ENCODE peak calls at places on chromosomes 4 and X, in six cellular contexts. G is brain microvascular endothelial cell, I is PC-3, H is tibial artery, Y is PC-9, T is left lung. O is an unnamed sample.

GRCh38 chr4:85498068-85498733 is 23.3 kb downstream of the ARHGAP24 start:
- DNase-seq in H (peak), T (peak), I (peak), Y (peak), G (peak), O (no peak)

GRCh38 chr4:78938474-78938867 is 767 bp downstream of the PAQR3 start:
- DNase-seq in I (no peak), Y (no peak), G (no peak), T (no peak), H (no peak), O (no peak)

GRCh38 chrX:17860179-17860780 is 818 bp downstream of the RAI2 start:
- DNase-seq in T (no peak), H (no peak), I (no peak), G (no peak), Y (no peak), O (no peak)

GRCh38 chr4:64882311-64883086 is 473.2 kb upstream of the TECRL start:
- DNase-seq in H (no peak), I (no peak), Y (no peak), T (no peak), G (no peak), O (no peak)

GRCh38 chr4:63700569-63700968 is 708.7 kb downstream of the TECRL start:
- DNase-seq in G (no peak), T (no peak), I (no peak), Y (no peak), H (no peak), O (no peak)

GRCh38 chrX:15299945-15300851 is 15.2 kb downstream of the ASB11 start:
- DNase-seq in I (peak), G (no peak), T (no peak), H (no peak), Y (no peak), O (no peak)

GRCh38 chrX:134659761-134660160 is 1.5 kb upstream of the PLAC1 start:
- DNase-seq in H (no peak), Y (no peak), T (no peak), I (peak), G (no peak), O (no peak)

GRCh38 chrX:39513836-39514235 is 583.9 kb downstream of the BCOR start:
- DNase-seq in Y (no peak), T (no peak), I (no peak), H (no peak), G (no peak), O (no peak)

GRCh38 chr4:151600432-151600831 is 160.4 kb downstream of the GATB start:
- DNase-seq in T (no peak), H (no peak), G (no peak), Y (no peak), I (no peak), O (no peak)

GRCh38 chrX:10156199-10157031 is at the start of gene CLCN4:
- DNase-seq in H (peak), I (peak), G (peak), T (peak), Y (peak), O (peak)

GRCh38 chr4:13524504-13525243 is 19.6 kb downstream of the NKX3-2 start:
- DNase-seq in G (no peak), I (no peak), Y (no peak), T (no peak), H (no peak), O (no peak)

GRCh38 chr4:144674711-144675110 is 28.8 kb downstream of the HHIP start:
- DNase-seq in Y (no peak), I (no peak), H (no peak), T (no peak), G (no peak), O (no peak)

GRCh38 chrX:21493226-21493850 is 119.1 kb downstream of the CNKSR2 start:
- DNase-seq in T (no peak), G (peak), I (peak), H (no peak), Y (no peak), O (peak)

GRCh38 chr4:168621806-168622589 is 125.1 kb downstream of the PALLD start:
- DNase-seq in Y (no peak), T (no peak), G (peak), I (no peak), H (no peak), O (peak)

GRCh38 chrX:85111347-85111746 is 107.7 kb downstream of the APOOL start:
- DNase-seq in G (no peak), Y (no peak), I (peak), H (no peak), T (no peak), O (no peak)

GRCh38 chr4:110823251-110823650 is 200.4 kb upstream of the PITX2 start:
- DNase-seq in I (no peak), G (peak), Y (no peak), T (no peak), H (no peak), O (no peak)

GRCh38 chr4:184479516-184479950 is 5.2 kb upstream of the IRF2 start:
- DNase-seq in Y (no peak), H (no peak), I (no peak), T (no peak), G (no peak), O (no peak)

GRCh38 chr4:78460368-78460767 is 91.2 kb upstream of the ANXA3 start:
- DNase-seq in T (no peak), I (no peak), G (no peak), Y (no peak), H (no peak), O (no peak)

GRCh38 chr4:111449657-111450056 is 695.6 kb upstream of the FAM241A start:
- DNase-seq in G (no peak), T (no peak), H (no peak), Y (no peak), I (peak), O (no peak)

GRCh38 chrX:15564981-15565579 is 35.7 kb downstream of the ACE2 start:
- DNase-seq in H (peak), Y (peak), I (peak), G (peak), T (peak), O (peak)

GRCh38 chrX:103729015-103729414 is 18.3 kb downstream of the TMEM31 start:
- DNase-seq in G (no peak), H (no peak), T (no peak), I (no peak), Y (no peak), O (no peak)

GRCh38 chrX:71224098-71224708 is 1.2 kb downstream of the GJB1 start:
- DNase-seq in I (no peak), H (no peak), G (no peak), T (no peak), Y (no peak), O (no peak)

GRCh38 chr4:87679449-87680169 is 29.5 kb downstream of the DMP1 start:
- DNase-seq in Y (no peak), I (peak), T (no peak), G (peak), H (no peak), O (peak)

GRCh38 chr4:182805606-182806149 is 111.5 kb downstream of the DCTD start:
- DNase-seq in G (no peak), T (no peak), I (no peak), Y (no peak), H (no peak), O (no peak)

GRCh38 chr4:182808673-182809416 is 108.3 kb downstream of the DCTD start:
- DNase-seq in H (no peak), Y (no peak), I (peak), T (no peak), G (peak), O (no peak)

GRCh38 chr4:182807841-182808548 is 109.2 kb downstream of the DCTD start:
- DNase-seq in I (no peak), Y (no peak), H (no peak), G (no peak), T (no peak), O (no peak)

GRCh38 chr4:182807346-182807745 is 109.8 kb downstream of the DCTD start:
- DNase-seq in T (no peak), H (no peak), Y (no peak), G (peak), I (no peak), O (no peak)

DNA sequence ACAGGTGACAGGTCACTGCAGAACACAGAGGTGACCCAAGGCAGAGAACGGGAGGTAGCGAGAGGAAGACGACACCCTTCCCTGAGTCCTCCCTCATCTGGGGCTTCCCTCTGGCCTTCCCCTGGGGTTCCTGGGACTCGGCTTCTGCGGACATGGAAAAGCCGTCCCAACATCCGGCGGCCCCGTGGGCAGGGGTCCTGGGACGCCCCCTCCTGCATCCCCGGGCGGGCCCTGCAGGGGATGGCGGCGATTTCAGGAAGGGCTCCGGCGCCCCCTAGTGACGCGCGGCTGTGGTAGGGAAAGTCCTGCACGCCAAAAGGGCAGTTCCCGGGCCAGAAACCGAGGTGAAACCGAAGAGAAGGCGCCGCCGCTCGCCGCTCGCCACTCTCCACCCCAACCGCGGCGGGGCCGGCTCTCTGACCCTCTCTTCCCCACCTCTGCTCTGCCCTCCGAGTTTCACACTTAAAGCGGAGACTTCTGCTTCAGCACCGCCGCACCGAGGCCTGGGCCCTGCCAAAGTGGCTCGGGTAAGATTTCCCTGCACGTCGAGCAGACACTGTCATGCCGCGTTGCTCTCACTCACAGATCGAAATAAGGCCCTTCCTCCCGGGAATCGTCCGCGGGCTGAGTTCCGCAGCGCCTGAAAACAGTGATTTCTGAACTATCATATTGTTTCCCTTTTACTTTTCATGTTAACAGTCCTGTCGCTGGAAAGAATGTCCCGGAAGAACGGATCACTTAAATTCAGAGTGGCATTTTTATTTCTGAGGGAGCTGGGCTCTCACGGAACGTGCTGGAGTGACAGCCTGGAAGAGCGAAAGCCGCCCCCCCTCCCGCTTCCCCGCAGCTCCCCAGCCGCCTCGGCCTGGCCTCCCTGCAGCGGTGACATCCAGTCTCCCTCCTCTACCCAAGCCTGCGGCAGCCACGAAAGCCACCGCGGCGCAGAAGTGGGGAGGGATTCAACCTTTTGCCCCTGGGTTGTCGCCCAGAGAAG is 110.6 kb downstream of the DCTD start:
- DNase-seq in I (peak), H (peak), T (peak), G (peak), Y (peak), O (peak)
- H3K4me3 ChIP-seq in I (peak), H (peak), T (peak), G (peak), Y (no peak), O (peak)

GRCh38 chrX:149491812-149492211 is 13.3 kb downstream of the IDS start:
- DNase-seq in H (no peak), T (no peak), Y (no peak), I (no peak), G (no peak), O (no peak)

GRCh38 chrX:149490100-149490499 is 15.0 kb downstream of the IDS start:
- DNase-seq in H (no peak), I (no peak), G (no peak), Y (no peak), T (no peak), O (no peak)

GRCh38 chrX:149487292-149487691 is 17.8 kb downstream of the IDS start:
- DNase-seq in T (no peak), H (no peak), Y (no peak), I (peak), G (no peak), O (no peak)
- TF ChIP-seq CTCF in T (no peak), H (no peak), Y (peak), I (peak), G (peak), O (peak)

GRCh38 chrX:124194903-124195302 is 137.6 kb upstream of the TEX13D start:
- DNase-seq in G (no peak), T (no peak), I (no peak), Y (no peak), H (no peak), O (no peak)
- H3K4me3 ChIP-seq in G (no peak), T (no peak), I (no peak), Y (no peak), H (no peak), O (no peak)

DNA sequence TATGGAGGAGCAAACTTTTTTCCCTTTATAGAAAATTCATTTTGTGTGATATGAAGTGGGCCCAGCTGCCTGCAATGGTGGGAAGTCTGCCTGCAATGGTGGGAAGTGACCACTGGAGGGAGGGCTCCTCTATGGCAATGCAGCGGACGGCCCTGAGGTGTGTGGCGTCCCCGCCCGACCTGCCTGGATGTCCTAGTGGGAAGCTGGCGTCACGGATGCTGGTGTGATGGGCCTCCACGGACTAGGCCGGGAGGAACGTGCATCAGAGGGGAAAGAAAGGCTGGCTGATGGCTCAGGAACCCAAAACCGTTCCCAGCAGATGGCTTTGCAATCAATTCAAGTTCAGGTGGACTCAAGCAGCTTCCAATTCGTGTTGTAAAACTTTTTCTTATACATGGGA is 177.9 kb downstream of the AFAP1 start:
- DNase-seq in T (peak), I (peak), Y (peak), H (peak), G (peak), O (peak)
- TF ChIP-seq CTCF in T (peak), I (peak), Y (peak), H (peak), G (peak), O (peak)

DNA sequence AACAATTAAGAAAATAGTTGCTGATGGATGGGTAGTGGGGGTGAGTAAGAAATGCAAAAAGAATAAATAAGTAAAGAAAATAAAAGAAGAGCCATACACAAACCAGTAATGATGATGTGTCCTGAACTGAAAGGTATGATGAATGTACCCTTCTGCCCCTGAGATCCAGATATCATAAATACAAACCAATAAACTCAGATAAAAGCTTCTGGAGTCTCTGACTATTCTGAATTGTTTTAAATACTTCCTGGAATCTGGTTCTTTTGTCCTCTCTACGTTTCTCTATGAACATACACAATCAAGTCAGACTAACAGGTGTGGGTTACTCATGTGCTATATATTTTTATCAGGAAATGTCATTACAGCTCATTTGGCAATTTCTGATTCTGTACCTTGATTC is 153.4 kb downstream of the PPP1R2C start:
- DNase-seq in Y (no peak), T (no peak), G (no peak), H (no peak), I (no peak), O (no peak)
- H3K4me3 ChIP-seq in Y (no peak), T (no peak), G (no peak), H (no peak), I (no peak), O (no peak)

DNA sequence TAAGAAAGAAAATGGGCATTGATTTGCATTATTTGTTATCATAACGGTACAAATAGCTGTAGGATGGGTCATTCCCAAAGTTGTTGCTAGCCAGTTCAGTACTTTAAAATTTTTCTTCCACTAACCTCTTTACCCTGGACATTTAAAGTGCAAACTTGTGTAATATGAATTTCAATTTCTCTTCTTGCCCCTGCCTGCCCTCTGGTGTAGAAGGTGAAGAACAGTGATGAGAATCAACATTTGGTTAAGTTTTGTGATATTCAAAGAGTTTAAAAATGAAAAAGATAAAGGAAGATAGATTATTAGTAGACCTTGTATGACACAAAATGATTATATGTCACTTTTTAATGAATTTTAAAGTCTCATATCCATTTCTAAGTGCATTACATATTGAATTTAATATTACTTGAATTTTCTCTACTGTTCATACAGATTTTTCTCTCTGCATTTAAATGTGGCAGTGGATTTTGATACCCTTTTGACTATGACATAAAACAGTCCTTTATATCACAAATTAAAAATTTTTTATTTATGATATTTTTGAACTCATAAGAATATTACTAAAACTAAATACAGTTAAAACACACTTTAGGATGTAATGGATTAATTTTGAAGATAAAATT is 337.7 kb downstream of the BMPR1B start:
- DNase-seq in H (no peak), T (no peak), G (peak), Y (peak), I (peak), O (peak)
- TF ChIP-seq CTCF in H (peak), T (no peak), G (peak), Y (peak), I (peak), O (peak)

DNA sequence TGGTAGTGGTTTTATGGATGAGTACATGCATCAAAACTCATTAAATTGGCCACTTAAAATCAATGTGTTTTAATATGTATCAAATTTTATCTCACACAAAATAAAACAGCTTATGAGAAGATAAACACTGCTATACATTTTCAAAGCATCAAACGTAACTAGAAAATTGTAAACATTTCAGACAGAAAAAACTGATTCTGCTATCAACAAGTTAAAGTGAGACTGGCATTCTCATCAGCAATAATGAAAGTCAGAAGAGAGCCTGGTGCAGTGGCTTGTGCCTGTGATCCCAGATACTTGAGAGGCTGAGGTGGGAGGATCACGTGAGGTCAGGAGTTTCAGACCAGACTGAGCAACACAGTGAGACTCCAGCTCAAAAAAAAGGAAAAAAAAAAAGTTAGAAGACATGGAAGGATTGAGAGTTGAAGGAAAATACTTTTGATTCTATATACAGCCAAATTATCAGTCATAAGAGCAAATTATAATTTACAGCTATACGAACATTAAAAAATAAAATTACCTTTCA is 2.9 kb downstream of the TBCK start:
- DNase-seq in I (no peak), Y (no peak), T (no peak), H (no peak), G (no peak), O (no peak)
- H3K4me3 ChIP-seq in I (no peak), Y (no peak), T (no peak), H (no peak), G (no peak), O (no peak)

DNA sequence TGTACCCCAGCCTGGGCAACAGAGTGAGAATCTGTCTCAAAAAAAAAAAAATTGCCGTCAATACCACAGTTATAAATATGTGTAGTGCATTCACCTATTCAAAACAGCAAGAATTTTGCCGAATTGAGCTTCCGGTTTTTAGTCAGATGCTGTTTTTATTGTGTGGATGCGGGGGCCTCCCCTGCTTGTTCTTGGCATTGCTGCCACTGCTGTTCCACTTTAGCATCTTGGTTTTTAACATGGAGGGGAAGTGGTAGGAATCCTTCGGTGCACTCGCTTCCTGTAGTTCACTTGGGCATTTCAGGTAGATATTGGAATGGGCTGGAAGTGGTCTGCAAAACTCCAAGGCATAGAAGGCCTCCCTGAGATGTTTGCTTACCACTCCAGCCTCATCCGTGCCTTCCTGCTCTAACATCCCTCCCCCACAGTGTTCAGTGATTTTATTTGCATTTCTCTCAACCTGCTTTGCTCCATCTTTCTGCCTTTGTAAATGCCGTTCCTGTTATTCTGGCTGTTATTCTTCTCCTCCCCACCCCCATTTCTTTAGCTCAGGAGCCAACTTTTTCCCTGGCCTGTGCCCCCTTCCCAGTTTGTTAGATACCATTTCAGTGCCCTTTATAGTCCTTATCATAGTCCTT is 25.5 kb downstream of the MOB1B start:
- DNase-seq in H (no peak), T (no peak), G (no peak), Y (no peak), I (no peak), O (no peak)
- TF ChIP-seq CTCF in H (no peak), T (no peak), G (no peak), Y (no peak), I (no peak), O (no peak)